ENCODE peak calls at places on chromosome 10, in six cellular contexts. X is HepG2, I is tibial nerve, H is transverse colon, B is GM12878, V is A549. L is an unnamed sample.

GRCh38 chr10:122859527-122859926 is 13.9 kb upstream of the CUZD1 start:
- DNase-seq in H (no peak), X (no peak), I (no peak), V (no peak), B (no peak), L (no peak)

GRCh38 chr10:61153766-61154165 is 209.8 kb upstream of the RHOBTB1 start:
- DNase-seq in B (no peak), H (no peak), I (no peak), X (no peak), V (no peak), L (no peak)

GRCh38 chr10:121754667-121755066 is 156.4 kb upstream of the FGFR2 start:
- DNase-seq in I (no peak), H (no peak), X (no peak), B (no peak), V (no peak), L (no peak)

GRCh38 chr10:75407716-75408511 is 6.3 kb upstream of the ZNF503 start:
- DNase-seq in H (peak), I (no peak), B (no peak), V (no peak), X (no peak), L (no peak)

GRCh38 chr10:43202657-43203490 is 64.0 kb downstream of the RASGEF1A start:
- DNase-seq in I (no peak), V (peak), H (peak), X (no peak), B (no peak), L (peak)

GRCh38 chr10:25786899-25787298 is 147.1 kb upstream of the MYO3A start:
- DNase-seq in H (no peak), V (no peak), I (no peak), X (no peak), B (no peak), L (no peak)

GRCh38 chr10:14299516-14299915 is 31.2 kb downstream of the FRMD4A start:
- DNase-seq in I (no peak), V (no peak), H (no peak), B (no peak), X (no peak), L (no peak)

GRCh38 chr10:12592967-12593366 is 243.6 kb downstream of the CAMK1D start:
- DNase-seq in X (no peak), V (peak), B (no peak), I (no peak), H (no peak), L (no peak)

GRCh38 chr10:119364941-119365340 is 157.6 kb downstream of the GRK5 start:
- DNase-seq in X (no peak), I (no peak), B (no peak), H (no peak), V (no peak), L (no peak)

GRCh38 chr10:75512534-75512933 is 81.1 kb downstream of the LRMDA start:
- DNase-seq in V (no peak), B (no peak), H (no peak), X (no peak), I (no peak), L (no peak)

GRCh38 chr10:109914966-109915365 is 8.3 kb downstream of the XPNPEP1 start:
- DNase-seq in H (peak), V (peak), B (peak), X (peak), I (no peak), L (no peak)

GRCh38 chr10:66215005-66215404 is 710.8 kb upstream of the LRRTM3 start:
- DNase-seq in H (no peak), I (no peak), X (peak), V (peak), B (no peak), L (no peak)

GRCh38 chr10:91511549-91512330 is 101.6 kb downstream of the HECTD2 start:
- DNase-seq in V (peak), I (no peak), H (no peak), B (no peak), X (no peak), L (no peak)

GRCh38 chr10:94066411-94066810 is 72.7 kb downstream of the PLCE1 start:
- DNase-seq in H (no peak), I (no peak), X (peak), B (no peak), V (peak), L (no peak)

GRCh38 chr10:86644412-86645110 is 9.8 kb upstream of the OPN4 start:
- DNase-seq in I (no peak), H (no peak), X (peak), V (no peak), B (peak), L (no peak)

GRCh38 chr10:72483452-72483851 is 128.7 kb upstream of the DNAJB12 start:
- DNase-seq in H (no peak), V (no peak), B (no peak), I (no peak), X (no peak), L (no peak)

GRCh38 chr10:22436893-22437619 is 91.8 kb downstream of the SPAG6 start:
- DNase-seq in I (peak), X (peak), H (peak), B (peak), V (peak), L (peak)

GRCh38 chr10:22823109-22823508 is 104.7 kb upstream of the ARMC3 start:
- DNase-seq in H (no peak), V (peak), I (no peak), B (peak), X (peak), L (no peak)

GRCh38 chr10:44389150-44389549 is 4.3 kb upstream of the CXCL12 start:
- DNase-seq in V (no peak), H (no peak), B (no peak), X (no peak), I (no peak), L (peak)

GRCh38 chr10:34697366-34698247 is 117.5 kb downstream of the PARD3 start:
- DNase-seq in V (peak), I (no peak), H (no peak), X (no peak), B (no peak), L (no peak)

GRCh38 chr10:110208614-110209398 is 1.4 kb downstream of the MXI1 start:
- DNase-seq in I (peak), X (no peak), V (peak), H (peak), B (no peak), L (no peak)

GRCh38 chr10:126158537-126158936 is 229.7 kb downstream of the ADAM12 start:
- DNase-seq in X (no peak), V (no peak), B (no peak), I (no peak), H (no peak), L (no peak)

GRCh38 chr10:113026679-113027078 is 76.6 kb downstream of the TCF7L2 start:
- DNase-seq in B (no peak), X (no peak), V (no peak), I (no peak), H (no peak), L (no peak)

GRCh38 chr10:89283988-89284475 is 17.8 kb upstream of the IFIT2 start:
- DNase-seq in B (no peak), X (peak), I (no peak), V (peak), H (peak), L (no peak)

GRCh38 chr10:131532745-131533341 is 221.3 kb upstream of the TCERG1L start:
- DNase-seq in H (no peak), I (no peak), X (no peak), B (no peak), V (no peak), L (no peak)

GRCh38 chr10:74282151-74282852 is 131.3 kb downstream of the ADK start:
- DNase-seq in X (no peak), B (no peak), I (no peak), H (no peak), V (no peak), L (no peak)

GRCh38 chr10:14553434-14553833 is 221.3 kb downstream of the FAM107B start:
- DNase-seq in H (no peak), I (no peak), B (no peak), V (no peak), X (peak), L (no peak)

GRCh38 chr10:5538446-5538845 is 13.7 kb downstream of the CALML3 start:
- DNase-seq in I (no peak), B (no peak), X (no peak), V (no peak), H (peak), L (peak)

GRCh38 chr10:69912584-69912983 is 110.9 kb downstream of the COL13A1 start:
- DNase-seq in H (peak), X (no peak), B (no peak), V (no peak), I (no peak), L (no peak)

GRCh38 chr10:44325878-44326277 is 59.0 kb downstream of the CXCL12 start:
- DNase-seq in V (no peak), I (no peak), X (no peak), B (no peak), H (no peak), L (no peak)

GRCh38 chr10:52818019-52818418 is 45.4 kb upstream of the MBL2 start:
- DNase-seq in H (no peak), I (no peak), V (peak), X (peak), B (peak), L (no peak)

GRCh38 chr10:3350205-3350604 is 177.6 kb upstream of the PITRM1 start:
- DNase-seq in B (no peak), V (no peak), I (no peak), X (no peak), H (no peak), L (no peak)

GRCh38 chr10:35716776-35717175 is 74.7 kb upstream of the FZD8 start:
- DNase-seq in V (peak), I (no peak), B (no peak), X (no peak), H (no peak), L (no peak)

DNA sequence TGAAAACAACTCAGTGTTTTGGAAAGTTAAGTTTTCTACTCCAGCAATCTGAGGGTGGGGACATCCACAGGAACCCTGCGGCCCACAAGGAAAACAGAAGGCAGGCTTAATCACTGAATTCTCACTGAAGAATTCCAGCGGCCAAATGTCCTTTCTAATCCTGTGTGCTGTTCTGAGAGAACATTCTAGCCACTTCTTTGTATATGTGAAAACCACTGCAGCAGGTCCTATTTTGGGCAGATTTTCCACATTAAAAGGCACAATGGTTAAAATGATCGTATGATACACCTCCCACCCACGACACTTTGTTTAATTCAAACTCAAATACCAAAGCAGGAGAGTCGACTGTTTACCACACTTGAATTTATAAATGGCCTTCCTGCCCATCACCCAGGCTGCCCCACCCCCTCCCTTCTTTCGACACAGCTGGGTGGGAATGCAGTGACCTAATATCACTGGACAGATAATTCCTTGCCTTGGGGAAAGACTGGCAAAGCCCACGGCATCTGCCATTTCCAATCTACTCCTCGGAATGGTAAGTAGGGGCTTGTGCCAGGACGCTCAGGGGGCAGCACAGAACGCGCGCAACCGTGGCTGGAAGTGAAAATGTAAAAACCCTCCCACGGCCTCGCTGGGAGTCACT is 67.0 kb downstream of the CTBP2 start:
- DNase-seq in B (no peak), X (no peak), H (peak), V (no peak), I (peak), L (peak)
- TF ChIP-seq EP300 in B (no peak), X (no peak), H (no peak), V (no peak), I (peak), L (peak)

DNA sequence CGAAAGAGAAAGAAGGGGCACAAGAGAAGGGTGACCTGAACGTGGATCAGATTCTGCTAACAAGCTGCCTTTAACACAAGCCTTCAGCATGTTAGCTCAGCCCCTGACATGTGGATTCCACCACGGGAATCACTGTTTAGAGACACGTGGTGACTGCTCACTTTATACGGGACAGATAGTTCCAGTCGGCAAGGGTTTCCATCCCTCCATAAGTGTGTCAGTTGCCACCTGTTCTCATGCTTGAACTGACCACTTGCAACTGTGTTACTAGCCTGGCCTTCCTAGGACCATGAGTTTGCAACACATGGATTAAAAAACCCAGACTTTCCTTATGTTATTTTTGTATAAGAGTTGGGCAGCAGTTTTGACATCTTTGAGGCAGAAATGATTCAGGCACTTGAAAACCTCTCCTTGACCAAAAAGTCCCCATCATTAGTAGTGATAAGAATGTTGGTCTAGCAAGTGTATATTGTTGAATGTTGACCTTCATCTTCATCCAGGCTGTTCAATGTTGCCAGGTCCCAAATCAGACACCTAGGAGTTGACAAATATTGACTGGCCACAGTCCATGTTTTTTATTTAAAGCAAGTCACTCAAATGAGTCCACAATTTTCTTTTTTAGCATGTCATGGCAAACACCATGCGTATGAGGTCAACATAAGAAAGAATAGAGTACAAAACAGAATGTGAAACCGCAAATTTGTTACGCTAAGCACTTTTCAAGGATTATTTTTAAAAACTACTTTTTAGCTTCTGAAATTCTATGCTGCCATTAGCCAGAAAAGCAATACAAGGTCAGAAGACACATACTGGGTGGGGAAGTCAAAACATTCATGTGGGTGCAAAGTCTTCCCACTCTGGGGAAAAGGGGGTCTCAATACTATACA is 101.6 kb downstream of the ABLIM1 start:
- DNase-seq in X (peak), B (no peak), I (no peak), H (no peak), V (no peak), L (no peak)
- TF ChIP-seq CTCF in X (no peak), B (no peak), I (no peak), H (no peak), V (no peak), L (no peak)

GRCh38 chr10:78745445-78745844 is 323.3 kb upstream of the ZMIZ1 start:
- DNase-seq in B (no peak), H (no peak), V (no peak), X (peak), I (no peak), L (no peak)
- H3K27ac ChIP-seq in B (no peak), H (no peak), V (no peak), X (peak), I (no peak), L (no peak)

GRCh38 chr10:71314694-71315225 is 4.3 kb upstream of the SLC29A3 start:
- DNase-seq in H (no peak), B (no peak), X (no peak), V (no peak), I (no peak), L (no peak)

GRCh38 chr10:71312840-71313789 is 5.9 kb upstream of the SLC29A3 start:
- DNase-seq in V (no peak), H (peak), I (peak), X (no peak), B (no peak), L (peak)

GRCh38 chr10:71316081-71316785 is 2.8 kb upstream of the SLC29A3 start:
- DNase-seq in B (no peak), H (no peak), V (no peak), X (no peak), I (no peak), L (no peak)

GRCh38 chr10:71312220-71312619 is 6.8 kb upstream of the SLC29A3 start:
- DNase-seq in B (no peak), H (no peak), X (no peak), I (no peak), V (no peak), L (no peak)

DNA sequence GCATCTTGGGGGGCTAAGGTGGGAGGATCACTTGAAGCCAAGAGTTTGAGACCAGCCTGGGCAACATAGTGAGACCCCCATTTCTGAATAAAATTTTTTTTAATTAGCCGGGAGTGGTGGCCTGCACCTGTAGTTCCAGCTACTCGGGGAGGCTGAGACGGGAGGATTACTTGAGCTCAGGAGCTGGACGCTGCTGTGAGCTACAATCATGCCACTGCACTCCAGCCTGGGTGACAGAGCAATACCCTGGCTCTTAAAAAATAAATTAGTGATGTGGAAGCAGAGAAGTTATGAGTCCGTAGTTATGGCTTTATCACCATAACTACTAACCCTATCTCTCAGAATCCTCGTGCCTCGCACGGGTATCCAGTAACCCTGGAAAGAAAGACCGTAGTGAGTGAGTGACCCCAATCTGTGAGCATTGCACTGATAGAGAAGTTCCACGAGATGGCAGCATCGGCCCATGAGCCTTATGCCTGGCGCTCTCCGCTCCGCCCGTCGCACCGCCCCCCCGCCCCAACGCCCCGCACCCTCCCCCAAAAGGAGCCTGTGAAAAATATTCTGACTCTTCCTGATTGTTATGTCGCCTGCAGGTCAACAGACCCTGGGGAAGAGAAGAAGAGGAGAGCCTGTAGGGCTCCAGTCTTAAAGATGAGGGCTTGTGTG is 4.9 kb upstream of the SLC29A3 start:
- DNase-seq in I (no peak), V (peak), B (no peak), X (no peak), H (peak), L (no peak)
- TF ChIP-seq EP300 in I (no peak), V (no peak), B (no peak), X (no peak), H (no peak), L (no peak)

GRCh38 chr10:129933456-129934092 is 30.5 kb downstream of the EBF3 start:
- DNase-seq in I (no peak), X (no peak), V (no peak), B (no peak), H (no peak), L (peak)
- TF ChIP-seq CTCF in I (no peak), X (no peak), V (no peak), B (no peak), H (no peak), L (no peak)

L was measured in suprapubic skin.